ENCODE peak calls at places on chromosomes 12 and 14, in five cellular contexts. I is hypothalamus, Q is dorsolateral prefrontal cortex, A is HS-5, T is ureter. M is an unnamed sample.

GRCh38 chr12:131929530-131930456 is 717 bp downstream of the PUS1 start:
- DNase-seq in I (no peak), Q (no peak), A (no peak), T (no peak), M (no peak)

GRCh38 chr14:56338674-56339073 is 220.5 kb downstream of the PELI2 start:
- DNase-seq in I (no peak), Q (no peak), A (no peak), T (no peak), M (no peak)

GRCh38 chr14:39472078-39472477 is 39.8 kb upstream of the FBXO33 start:
- DNase-seq in I (no peak), Q (no peak), A (no peak), T (no peak), M (no peak)

GRCh38 chr12:115322275-115322674 is 638.3 kb upstream of the TBX3 start:
- DNase-seq in I (no peak), Q (no peak), A (peak; percentile 60), T (no peak), M (no peak)

GRCh38 chr12:57164966-57165365 is 17.5 kb upstream of the LRP1-AS start:
- DNase-seq in I (no peak), Q (no peak), A (no peak), T (no peak), M (no peak)

GRCh38 chr12:52521175-52521574 is 981 bp upstream of the KRT5 start:
- DNase-seq in I (no peak), Q (no peak), A (no peak), T (no peak), M (peak; percentile 80)

GRCh38 chr12:116382456-116382902 is 105.0 kb upstream of the MED13L start:
- DNase-seq in I (no peak), Q (no peak), A (no peak), T (no peak), M (no peak)

GRCh38 chr12:130961921-130962326 is 8.2 kb downstream of the ADGRD1 start:
- DNase-seq in I (no peak), Q (no peak), A (no peak), T (no peak), M (no peak)

GRCh38 chr12:53101931-53102781 is 1.1 kb upstream of the SOAT2 start:
- DNase-seq in I (no peak), Q (no peak), A (no peak), T (no peak), M (no peak)

GRCh38 chr14:25111061-25111601 is 61.2 kb upstream of the STXBP6 start:
- DNase-seq in I (no peak), Q (no peak), A (peak; percentile 97), T (no peak), M (no peak)

GRCh38 chr14:53842938-53843337 is 113.7 kb downstream of the BMP4 start:
- DNase-seq in I (no peak), Q (no peak), A (peak; percentile 61), T (no peak), M (no peak)

GRCh38 chr14:33165144-33165925 is 226.7 kb downstream of the NPAS3 start:
- DNase-seq in I (no peak), Q (no peak), A (no peak), T (no peak), M (no peak)

GRCh38 chr12:59698599-59698998 is 102.8 kb downstream of the SLC16A7 start:
- DNase-seq in I (no peak), Q (no peak), A (peak; percentile 87), T (no peak), M (no peak)

GRCh38 chr12:117408161-117408791 is 46.9 kb upstream of the NOS1 start:
- DNase-seq in I (no peak), Q (no peak), A (no peak), T (peak; percentile 49), M (peak; percentile 74)

GRCh38 chr14:93033039-93033982 is 82.4 kb downstream of the ITPK1 start:
- DNase-seq in I (no peak), Q (no peak), A (no peak), T (no peak), M (no peak)

GRCh38 chr12:127401005-127401404 is 866.0 kb upstream of the TMEM132C start:
- DNase-seq in I (no peak), Q (no peak), A (peak; percentile 77), T (no peak), M (no peak)

GRCh38 chr12:34022079-34022830 is at the start of gene ALG10:
- DNase-seq in I (peak; percentile 93), Q (peak; percentile 96), A (peak; percentile 90), T (peak; percentile 99), M (peak; percentile 97)

GRCh38 chr14:47186491-47186890 is 488.9 kb downstream of the MDGA2 start:
- DNase-seq in I (no peak), Q (no peak), A (peak; percentile 40), T (no peak), M (no peak)

GRCh38 chr14:69487771-69488170 is 3.2 kb downstream of the PLEKHD1 start:
- DNase-seq in I (no peak), Q (no peak), A (no peak), T (no peak), M (no peak)

GRCh38 chr12:124623344-124623885 is 56.0 kb upstream of the NCOR2 start:
- DNase-seq in I (no peak), Q (no peak), A (no peak), T (no peak), M (no peak)

GRCh38 chr12:48815281-48816110 is 2.8 kb upstream of the CACNB3 start:
- DNase-seq in I (peak; percentile 37), Q (peak; percentile 78), A (peak; percentile 50), T (peak; percentile 89), M (peak; percentile 78)

GRCh38 chr12:103268831-103269514 is 226.8 kb downstream of the C12orf42 start:
- DNase-seq in I (no peak), Q (no peak), A (no peak), T (no peak), M (no peak)

GRCh38 chr12:52899338-52900035 is 5.4 kb downstream of the KRT8 start:
- DNase-seq in I (no peak), Q (no peak), A (no peak), T (no peak), M (no peak)

GRCh38 chr12:65492997-65493892 is 214.8 kb downstream of the MSRB3 start:
- DNase-seq in I (no peak), Q (no peak), A (no peak), T (no peak), M (no peak)

GRCh38 chr14:60681271-60681670 is 32.0 kb upstream of the SIX1 start:
- DNase-seq in I (no peak), Q (no peak), A (no peak), T (no peak), M (no peak)